ENCODE peak calls at places on chromosomes 5 and 9, in nine cellular contexts. M, L, H, B, E, U, R, I and N are unnamed samples. For H3K36me3, the result is how much of the 10 kb centered on the place peaks cover.

GRCh38 chr9:35481347-35481975 is 8.4 kb upstream of the RUSC2 start:
- DNase-seq in M (peak), L (peak), H (peak), B (peak), E (peak), U (peak), R (no peak), I (no peak), N (peak)

GRCh38 chr5:36878421-36879088 is 2.0 kb downstream of the NIPBL start:
- DNase-seq in M (no peak), L (no peak), H (peak), B (peak), E (peak), U (no peak), R (no peak), I (no peak), N (peak)

GRCh38 chr5:22560115-22560514 is 293.0 kb downstream of the CDH12 start:
- DNase-seq in M (no peak), L (no peak), H (peak), B (no peak), E (no peak), U (no peak), R (no peak), I (no peak), N (no peak)

GRCh38 chr5:39191216-39191615 is 28.1 kb downstream of the FYB1 start:
- DNase-seq in M (no peak), L (no peak), H (no peak), B (no peak), E (no peak), U (no peak), R (no peak), I (no peak), N (no peak)

GRCh38 chr5:96433066-96433447 is at the start of gene PCSK1:
- DNase-seq in M (no peak), L (no peak), H (no peak), B (no peak), E (peak), U (no peak), R (no peak), I (no peak), N (no peak)

GRCh38 chr5:175742290-175742994 is 84.6 kb downstream of the HRH2 start:
- DNase-seq in M (no peak), L (no peak), H (no peak), B (no peak), E (no peak), U (no peak), R (no peak), I (no peak), N (no peak)

GRCh38 chr5:53490747-53491146 is 10.3 kb downstream of the FST start:
- DNase-seq in M (no peak), L (no peak), H (peak), B (no peak), E (no peak), U (no peak), R (no peak), I (no peak), N (no peak)

GRCh38 chr5:129803403-129803802 is 55.5 kb downstream of the MINAR2 start:
- DNase-seq in M (no peak), L (no peak), H (no peak), B (no peak), E (no peak), U (no peak), R (no peak), I (no peak), N (no peak)

GRCh38 chr5:145830594-145830993 is 4.5 kb downstream of the PRELID2 start:
- DNase-seq in M (no peak), L (no peak), H (no peak), B (no peak), E (no peak), U (no peak), R (no peak), I (no peak), N (no peak)

GRCh38 chr5:171783051-171783450 is 2.6 kb upstream of the SMIM23 start:
- DNase-seq in M (no peak), L (no peak), H (no peak), B (no peak), E (no peak), U (no peak), R (no peak), I (no peak), N (no peak)

GRCh38 chr5:105794578-105794977 is 1876.2 kb downstream of the EFNA5 start:
- DNase-seq in M (no peak), L (no peak), H (no peak), B (no peak), E (no peak), U (no peak), R (no peak), I (no peak), N (no peak)

GRCh38 chr9:14987858-14988257 is 77.6 kb upstream of the FREM1 start:
- DNase-seq in M (no peak), L (no peak), H (no peak), B (no peak), E (no peak), U (no peak), R (no peak), I (no peak), N (no peak)

GRCh38 chr5:137752873-137753226 is 1.3 kb downstream of the HNRNPA0 start:
- DNase-seq in M (peak), L (peak), H (peak), B (no peak), E (peak), U (no peak), R (no peak), I (no peak), N (peak)

GRCh38 chr9:122190597-122191381 is 31.1 kb downstream of the MORN5 start:
- DNase-seq in M (no peak), L (peak), H (no peak), B (no peak), E (no peak), U (no peak), R (no peak), I (peak), N (no peak)

GRCh38 chr5:164581889-164582288 is 1076.5 kb downstream of the MAT2B start:
- DNase-seq in M (no peak), L (no peak), H (no peak), B (no peak), E (no peak), U (no peak), R (no peak), I (no peak), N (no peak)

GRCh38 chr9:123825337-123825736 is 104.6 kb downstream of the DENND1A start:
- DNase-seq in M (no peak), L (no peak), H (no peak), B (no peak), E (peak), U (no peak), R (no peak), I (no peak), N (no peak)

GRCh38 chr5:157442989-157443619 is 16.9 kb upstream of the NIPAL4 start:
- DNase-seq in M (no peak), L (no peak), H (no peak), B (no peak), E (no peak), U (no peak), R (peak), I (no peak), N (no peak)

GRCh38 chr9:27467486-27467885 is 56.6 kb upstream of the IFNK start:
- DNase-seq in M (no peak), L (no peak), H (no peak), B (no peak), E (no peak), U (no peak), R (no peak), I (no peak), N (no peak)

GRCh38 chr5:132205385-132206125 is 22.1 kb downstream of the P4HA2 start:
- DNase-seq in M (no peak), L (no peak), H (peak), B (no peak), E (no peak), U (no peak), R (no peak), I (no peak), N (no peak)
- TF ChIP-seq POLR2AphosphoS5 in M (no peak), L (no peak), H (no peak), B (no peak), E (no peak), U (no peak), R (no peak), I (no peak), N (no peak)

GRCh38 chr9:136401173-136401922 is 1.4 kb upstream of the SNAPC4 start:
- DNase-seq in M (no peak), L (no peak), H (no peak), B (no peak), E (no peak), U (no peak), R (no peak), I (no peak), N (no peak)

GRCh38 chr9:136400038-136400834 is at the start of gene SNAPC4:
- DNase-seq in M (peak), L (peak), H (peak), B (peak), E (peak), U (peak), R (no peak), I (peak), N (peak)

GRCh38 chr9:136403538-136403914 is 3.6 kb upstream of the SNAPC4 start:
- DNase-seq in M (no peak), L (no peak), H (no peak), B (no peak), E (no peak), U (no peak), R (no peak), I (no peak), N (no peak)

GRCh38 chr9:136403915-136404800 is 4.2 kb upstream of the SNAPC4 start:
- DNase-seq in M (no peak), L (no peak), H (no peak), B (no peak), E (no peak), U (no peak), R (no peak), I (no peak), N (no peak)

GRCh38 chr9:136402067-136402466 is 2.1 kb upstream of the SNAPC4 start:
- DNase-seq in M (no peak), L (no peak), H (no peak), B (no peak), E (no peak), U (no peak), R (no peak), I (no peak), N (no peak)
- H3K36me3 ChIP-seq in M (under half), L (under half), H (under half), B (under half), E (under half), U (under half), R (under half), I (under half), N (under half)

GRCh38 chr9:72362680-72363139 is 2.3 kb downstream of the ZFAND5 start:
- DNase-seq in M (peak), L (peak), H (peak), B (peak), E (peak), U (no peak), R (peak), I (no peak), N (peak)
- TF ChIP-seq POLR2AphosphoS5 in M (peak), L (peak), H (no peak), B (peak), E (no peak), U (no peak), R (no peak), I (peak), N (peak)

GRCh38 chr9:127809002-127809561 is 6.4 kb downstream of the FPGS start:
- DNase-seq in M (no peak), L (no peak), H (no peak), B (no peak), E (no peak), U (no peak), R (no peak), I (no peak), N (no peak)
- H3K36me3 ChIP-seq in M (under half), L (half or more), H (under half), B (under half), E (under half), U (half or more), R (under half), I (under half), N (under half)

DNA sequence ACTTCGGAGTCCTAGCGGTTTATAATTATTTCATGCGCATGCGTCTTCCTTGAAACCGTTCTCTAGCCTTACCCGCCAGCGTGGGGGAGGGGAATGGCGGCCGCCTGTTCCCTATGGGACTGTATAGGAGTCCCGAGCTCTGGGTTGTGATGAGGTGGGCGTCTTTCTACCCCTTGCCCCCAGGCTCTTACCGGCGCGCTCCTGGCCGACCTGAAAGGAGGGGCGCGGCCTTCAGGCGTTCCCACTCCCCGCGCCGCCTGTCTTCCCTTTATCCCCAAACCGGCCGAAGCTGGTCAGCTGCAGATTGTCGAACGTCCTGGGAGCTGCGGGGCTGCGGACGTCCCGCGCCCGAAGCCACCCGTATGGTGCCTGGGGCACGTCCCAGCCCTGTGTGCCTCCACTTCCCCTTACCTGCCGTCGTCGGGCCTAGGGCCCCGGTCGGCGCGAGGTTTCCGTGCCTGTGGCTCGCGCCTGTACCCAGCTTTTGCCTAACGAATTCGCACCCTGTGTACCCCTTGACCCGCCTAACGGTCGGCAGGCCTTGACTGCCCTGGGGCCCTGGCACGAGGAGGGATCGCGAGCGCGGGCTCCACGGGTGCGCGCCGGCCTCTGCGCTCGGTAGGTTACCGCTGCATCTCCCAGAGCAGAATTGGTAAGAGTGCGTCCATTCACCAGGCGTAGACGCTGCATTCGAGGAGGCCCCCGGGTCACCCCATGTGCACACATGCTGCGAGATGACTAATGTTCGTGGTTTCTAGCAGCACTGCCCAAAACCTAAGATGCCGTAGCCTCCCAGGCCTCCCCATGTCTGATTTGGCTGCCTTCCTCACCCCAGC is 653 bp upstream of the HNRNPH1 start:
- DNase-seq in M (peak), L (no peak), H (peak), B (peak), E (peak), U (no peak), R (no peak), I (no peak), N (no peak)
- TF ChIP-seq POLR2AphosphoS5 in M (no peak), L (no peak), H (no peak), B (no peak), E (peak), U (no peak), R (no peak), I (no peak), N (no peak)